ENCODE peak calls at places on chromosomes 2 and 18, in eight cellular contexts. One of them, this sample, is unnamed.

GRCh38 chr2:176852667-176853066 is 359.9 kb upstream of the HNRNPA3 start:
- DNase-seq in ovary: no peak
- DNase-seq in activated B cell treated with CpG ODN at 0.5 μM for 24 hours: no peak
- DNase-seq in HFF-Myc: no peak
- DNase-seq in glutamatergic neuron: no peak
- DNase-seq in Peyer's patch: peak; percentile 61
- DNase-seq in HCT116: no peak
- DNase-seq in A549: no peak
- DNase-seq in this sample: no peak

GRCh38 chr2:207861789-207862188 is 92.1 kb upstream of the FZD5 start:
- DNase-seq in ovary: no peak
- DNase-seq in activated B cell treated with CpG ODN at 0.5 μM for 24 hours: no peak
- DNase-seq in HFF-Myc: no peak
- DNase-seq in glutamatergic neuron: peak; percentile 23
- DNase-seq in Peyer's patch: no peak
- DNase-seq in HCT116: no peak
- DNase-seq in A549: no peak
- DNase-seq in this sample: no peak

GRCh38 chr2:138502253-138503086 is 900 bp downstream of the SPOPL start:
- DNase-seq in ovary: no peak
- DNase-seq in activated B cell treated with CpG ODN at 0.5 μM for 24 hours: no peak
- DNase-seq in HFF-Myc: no peak
- DNase-seq in glutamatergic neuron: no peak
- DNase-seq in Peyer's patch: no peak
- DNase-seq in HCT116: no peak
- DNase-seq in A549: no peak
- DNase-seq in this sample: no peak

GRCh38 chr18:79259218-79259617 is 136.5 kb upstream of the NFATC1 start:
- DNase-seq in ovary: no peak
- DNase-seq in activated B cell treated with CpG ODN at 0.5 μM for 24 hours: no peak
- DNase-seq in HFF-Myc: no peak
- DNase-seq in glutamatergic neuron: no peak
- DNase-seq in Peyer's patch: no peak
- DNase-seq in HCT116: no peak
- DNase-seq in A549: no peak
- DNase-seq in this sample: no peak

GRCh38 chr2:79788952-79789612 is 276.2 kb downstream of the CTNNA2 start:
- DNase-seq in ovary: no peak
- DNase-seq in activated B cell treated with CpG ODN at 0.5 μM for 24 hours: no peak
- DNase-seq in HFF-Myc: no peak
- DNase-seq in glutamatergic neuron: no peak
- DNase-seq in Peyer's patch: no peak
- DNase-seq in HCT116: no peak
- DNase-seq in A549: no peak
- DNase-seq in this sample: no peak

GRCh38 chr2:72755647-72756423 is 70.0 kb downstream of the EXOC6B start:
- DNase-seq in ovary: no peak
- DNase-seq in activated B cell treated with CpG ODN at 0.5 μM for 24 hours: no peak
- DNase-seq in HFF-Myc: peak; percentile 40
- DNase-seq in glutamatergic neuron: no peak
- DNase-seq in Peyer's patch: no peak
- DNase-seq in HCT116: no peak
- DNase-seq in A549: peak; percentile 38
- DNase-seq in this sample: no peak

GRCh38 chr2:152411154-152411553 is 76.2 kb downstream of the FMNL2 start:
- DNase-seq in ovary: no peak
- DNase-seq in activated B cell treated with CpG ODN at 0.5 μM for 24 hours: no peak
- DNase-seq in HFF-Myc: no peak
- DNase-seq in glutamatergic neuron: no peak
- DNase-seq in Peyer's patch: no peak
- DNase-seq in HCT116: no peak
- DNase-seq in A549: no peak
- DNase-seq in this sample: no peak

GRCh38 chr2:39620067-39620466 is 45.6 kb upstream of the TMEM178A start:
- DNase-seq in ovary: peak; percentile 75
- DNase-seq in activated B cell treated with CpG ODN at 0.5 μM for 24 hours: no peak
- DNase-seq in HFF-Myc: peak; percentile 54
- DNase-seq in glutamatergic neuron: no peak
- DNase-seq in Peyer's patch: peak; percentile 56
- DNase-seq in HCT116: no peak
- DNase-seq in A549: peak; percentile 9
- DNase-seq in this sample: peak; percentile 82

GRCh38 chr2:133756833-133757232 is 188.6 kb upstream of the NCKAP5 start:
- DNase-seq in ovary: no peak
- DNase-seq in activated B cell treated with CpG ODN at 0.5 μM for 24 hours: no peak
- DNase-seq in HFF-Myc: no peak
- DNase-seq in glutamatergic neuron: no peak
- DNase-seq in Peyer's patch: no peak
- DNase-seq in HCT116: no peak
- DNase-seq in A549: no peak
- DNase-seq in this sample: no peak

GRCh38 chr18:72181241-72181764 is 362.8 kb downstream of the CBLN2 start:
- DNase-seq in ovary: no peak
- DNase-seq in activated B cell treated with CpG ODN at 0.5 μM for 24 hours: no peak
- DNase-seq in HFF-Myc: no peak
- DNase-seq in glutamatergic neuron: no peak
- DNase-seq in Peyer's patch: no peak
- DNase-seq in HCT116: no peak
- DNase-seq in A549: no peak
- DNase-seq in this sample: no peak

GRCh38 chr2:195898505-195898904 is 170.1 kb downstream of the DNAH7 start:
- DNase-seq in ovary: peak; percentile 80
- DNase-seq in activated B cell treated with CpG ODN at 0.5 μM for 24 hours: no peak
- DNase-seq in HFF-Myc: peak; percentile 97
- DNase-seq in glutamatergic neuron: no peak
- DNase-seq in Peyer's patch: peak; percentile 47
- DNase-seq in HCT116: peak; percentile 2
- DNase-seq in A549: no peak
- DNase-seq in this sample: no peak

GRCh38 chr2:68466361-68466777 is 725 bp downstream of the FBXO48 start:
- DNase-seq in ovary: no peak
- DNase-seq in activated B cell treated with CpG ODN at 0.5 μM for 24 hours: no peak
- DNase-seq in HFF-Myc: no peak
- DNase-seq in glutamatergic neuron: no peak
- DNase-seq in Peyer's patch: peak; percentile 65
- DNase-seq in HCT116: no peak
- DNase-seq in A549: peak; percentile 26
- DNase-seq in this sample: peak; percentile 57

GRCh38 chr2:71851094-71851755 is 296.4 kb downstream of the CYP26B1 start:
- DNase-seq in ovary: no peak
- DNase-seq in activated B cell treated with CpG ODN at 0.5 μM for 24 hours: no peak
- DNase-seq in HFF-Myc: no peak
- DNase-seq in glutamatergic neuron: no peak
- DNase-seq in Peyer's patch: peak; percentile 41
- DNase-seq in HCT116: no peak
- DNase-seq in A549: no peak
- DNase-seq in this sample: no peak

GRCh38 chr18:24935896-24936295 is 416.1 kb downstream of the ZNF521 start:
- DNase-seq in ovary: no peak
- DNase-seq in activated B cell treated with CpG ODN at 0.5 μM for 24 hours: no peak
- DNase-seq in HFF-Myc: no peak
- DNase-seq in glutamatergic neuron: no peak
- DNase-seq in Peyer's patch: no peak
- DNase-seq in HCT116: no peak
- DNase-seq in A549: no peak
- DNase-seq in this sample: no peak

GRCh38 chr18:32093523-32093922 is 1.8 kb downstream of the RNF138 start:
- DNase-seq in ovary: no peak
- DNase-seq in activated B cell treated with CpG ODN at 0.5 μM for 24 hours: no peak
- DNase-seq in HFF-Myc: no peak
- DNase-seq in glutamatergic neuron: no peak
- DNase-seq in Peyer's patch: no peak
- DNase-seq in HCT116: no peak
- DNase-seq in A549: no peak
- DNase-seq in this sample: no peak

GRCh38 chr18:79507076-79507545 is 111.4 kb downstream of the NFATC1 start:
- DNase-seq in ovary: peak; percentile 61
- DNase-seq in activated B cell treated with CpG ODN at 0.5 μM for 24 hours: peak; percentile 48
- DNase-seq in HFF-Myc: no peak
- DNase-seq in glutamatergic neuron: peak; percentile 18
- DNase-seq in Peyer's patch: peak; percentile 59
- DNase-seq in HCT116: no peak
- DNase-seq in A549: no peak
- DNase-seq in this sample: peak; percentile 46

GRCh38 chr2:235901243-235901642 is 266.9 kb downstream of the GBX2 start:
- DNase-seq in ovary: no peak
- DNase-seq in activated B cell treated with CpG ODN at 0.5 μM for 24 hours: no peak
- DNase-seq in HFF-Myc: no peak
- DNase-seq in glutamatergic neuron: no peak
- DNase-seq in Peyer's patch: no peak
- DNase-seq in HCT116: no peak
- DNase-seq in A549: no peak
- DNase-seq in this sample: no peak

GRCh38 chr2:197251576-197251975 is 59.0 kb downstream of the ANKRD44 start:
- DNase-seq in ovary: no peak
- DNase-seq in activated B cell treated with CpG ODN at 0.5 μM for 24 hours: no peak
- DNase-seq in HFF-Myc: no peak
- DNase-seq in glutamatergic neuron: no peak
- DNase-seq in Peyer's patch: no peak
- DNase-seq in HCT116: no peak
- DNase-seq in A549: no peak
- DNase-seq in this sample: no peak

DNA sequence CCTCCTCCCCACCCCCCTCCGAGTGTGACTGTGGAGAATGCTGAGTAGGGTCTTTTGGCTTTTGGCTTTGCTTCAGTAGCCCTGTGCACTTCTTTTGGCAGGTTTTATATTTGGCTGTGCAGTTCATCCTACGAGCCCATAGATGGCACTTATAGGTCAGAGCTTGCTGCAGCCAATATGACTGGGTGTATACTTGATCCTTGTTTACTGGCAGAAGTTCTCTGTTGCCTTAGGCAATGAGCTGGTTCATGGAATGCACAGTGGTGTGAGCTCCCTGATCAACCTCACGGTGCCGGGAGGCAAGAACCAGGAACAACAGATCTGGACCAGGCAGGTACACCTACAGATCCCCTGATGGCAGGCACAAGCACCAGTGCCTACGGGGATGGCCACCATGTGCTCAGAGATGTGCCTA is 190.2 kb downstream of the KIAA1328 start:
- DNase-seq in ovary: no peak
- DNase-seq in activated B cell treated with CpG ODN at 0.5 μM for 24 hours: no peak
- DNase-seq in HFF-Myc: peak; percentile 25
- DNase-seq in glutamatergic neuron: no peak
- DNase-seq in Peyer's patch: no peak
- DNase-seq in HCT116: no peak
- DNase-seq in A549: peak; percentile 12
- DNase-seq in this sample: no peak
- TF ChIP-seq CTCF in ovary: no peak
- TF ChIP-seq CTCF in activated B cell treated with CpG ODN at 0.5 μM for 24 hours: no peak
- TF ChIP-seq CTCF in HFF-Myc: peak; percentile 45
- TF ChIP-seq CTCF in glutamatergic neuron: no peak
- TF ChIP-seq CTCF in Peyer's patch: peak; percentile 10
- TF ChIP-seq CTCF in HCT116: no peak
- TF ChIP-seq CTCF in A549: no peak
- TF ChIP-seq CTCF in this sample: no peak

DNA sequence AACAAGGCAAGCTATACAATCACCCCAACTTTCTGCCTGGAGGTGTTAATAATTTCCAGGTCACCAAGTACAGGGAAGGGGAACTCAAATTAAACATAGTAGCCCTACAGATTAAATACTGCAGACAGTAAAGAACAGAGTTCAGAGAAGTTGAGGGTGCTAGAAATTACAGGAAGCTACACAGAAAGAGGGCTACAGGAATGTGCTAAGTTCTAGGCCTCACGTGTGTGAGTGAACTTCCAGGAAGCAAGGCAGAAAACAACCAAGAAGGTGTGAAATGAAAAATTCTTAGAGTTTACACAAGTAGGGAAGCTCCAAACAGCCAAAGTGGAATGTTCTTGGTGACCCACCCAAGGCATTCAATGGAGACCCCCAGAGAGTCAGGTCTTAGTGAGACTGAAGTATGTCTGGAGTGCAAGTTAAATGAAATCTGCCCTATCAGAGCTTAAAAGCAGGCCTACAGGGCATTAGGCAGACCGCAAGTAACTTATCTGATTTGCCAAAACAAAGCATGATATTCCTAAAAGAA is 58.2 kb upstream of the RNU4ATAC start:
- DNase-seq in ovary: no peak
- DNase-seq in activated B cell treated with CpG ODN at 0.5 μM for 24 hours: no peak
- DNase-seq in HFF-Myc: no peak
- DNase-seq in glutamatergic neuron: no peak
- DNase-seq in Peyer's patch: no peak
- DNase-seq in HCT116: no peak
- DNase-seq in A549: no peak
- DNase-seq in this sample: no peak
- TF ChIP-seq CTCF in ovary: no peak
- TF ChIP-seq CTCF in activated B cell treated with CpG ODN at 0.5 μM for 24 hours: no peak
- TF ChIP-seq CTCF in HFF-Myc: no peak
- TF ChIP-seq CTCF in glutamatergic neuron: no peak
- TF ChIP-seq CTCF in Peyer's patch: no peak
- TF ChIP-seq CTCF in HCT116: no peak
- TF ChIP-seq CTCF in A549: no peak
- TF ChIP-seq CTCF in this sample: no peak

GRCh38 chr2:199602271-199602895 is 144.6 kb upstream of the SATB2 start:
- DNase-seq in ovary: no peak
- DNase-seq in activated B cell treated with CpG ODN at 0.5 μM for 24 hours: no peak
- DNase-seq in HFF-Myc: no peak
- DNase-seq in glutamatergic neuron: peak; percentile 24
- DNase-seq in Peyer's patch: no peak
- DNase-seq in HCT116: peak; percentile 59
- DNase-seq in A549: peak; percentile 49
- DNase-seq in this sample: no peak
- TF ChIP-seq CTCF in ovary: no peak
- TF ChIP-seq CTCF in activated B cell treated with CpG ODN at 0.5 μM for 24 hours: no peak
- TF ChIP-seq CTCF in HFF-Myc: no peak
- TF ChIP-seq CTCF in glutamatergic neuron: no peak
- TF ChIP-seq CTCF in Peyer's patch: peak; percentile 22
- TF ChIP-seq CTCF in HCT116: no peak
- TF ChIP-seq CTCF in A549: no peak
- TF ChIP-seq CTCF in this sample: no peak

DNA sequence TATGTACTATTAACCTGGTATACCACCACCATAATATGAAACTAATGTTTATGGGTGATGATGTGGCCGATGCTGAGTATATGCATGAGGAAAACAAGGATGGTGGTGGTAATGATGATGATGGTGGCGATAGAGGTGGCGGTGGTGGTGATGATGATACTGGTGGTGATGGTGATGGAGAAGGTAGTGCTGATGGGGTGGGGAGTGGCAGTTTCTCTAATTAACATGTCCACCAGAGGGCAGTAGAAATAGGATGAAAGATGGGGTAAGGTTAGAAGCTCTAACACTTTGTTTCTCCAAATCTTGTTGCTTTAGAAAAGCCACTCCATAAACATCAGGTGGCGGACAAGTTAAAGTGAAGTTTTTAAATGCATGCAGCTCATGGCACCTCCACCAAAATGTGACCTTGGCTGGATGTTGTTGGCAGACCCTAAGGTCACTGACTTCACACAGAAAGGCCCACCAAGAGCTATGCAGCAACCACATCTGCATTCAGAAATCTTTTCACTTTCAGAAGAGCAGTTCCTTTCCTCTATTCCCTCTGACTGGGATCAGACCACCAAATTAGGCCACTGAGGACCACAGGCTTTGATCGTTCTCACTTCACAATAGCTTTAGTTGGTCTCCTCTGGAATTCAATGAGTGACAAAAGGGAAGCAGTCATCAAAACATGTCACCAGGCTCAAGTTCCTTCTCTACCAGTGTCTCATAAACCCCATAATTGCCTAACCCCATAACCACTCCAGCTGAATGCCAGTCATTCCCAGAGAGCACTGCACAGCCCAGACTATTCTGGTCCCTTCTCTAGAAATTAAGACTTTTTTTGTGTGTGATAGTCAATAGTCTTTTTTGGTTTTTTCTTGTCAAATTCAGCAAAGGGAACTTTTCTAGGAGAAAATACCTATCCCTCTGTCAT is 7.5 kb upstream of the BCL11A start:
- DNase-seq in ovary: no peak
- DNase-seq in activated B cell treated with CpG ODN at 0.5 μM for 24 hours: no peak
- DNase-seq in HFF-Myc: no peak
- DNase-seq in glutamatergic neuron: no peak
- DNase-seq in Peyer's patch: no peak
- DNase-seq in HCT116: no peak
- DNase-seq in A549: peak; percentile 31
- DNase-seq in this sample: no peak
- TF ChIP-seq CTCF in ovary: no peak
- TF ChIP-seq CTCF in activated B cell treated with CpG ODN at 0.5 μM for 24 hours: peak; percentile 20
- TF ChIP-seq CTCF in HFF-Myc: peak; percentile 53
- TF ChIP-seq CTCF in glutamatergic neuron: peak; percentile 57
- TF ChIP-seq CTCF in Peyer's patch: peak; percentile 60
- TF ChIP-seq CTCF in HCT116: peak; percentile 38
- TF ChIP-seq CTCF in A549: peak; percentile 64
- TF ChIP-seq CTCF in this sample: peak; percentile 61